ENCODE peak calls at places on chromosomes 11 and 22, in nine cellular contexts. Y is Caco-2; A is cardiac fibroblast; C is mesendoderm; I is upper lobe of left lung; O is mucosa of descending colon; W is GM06990; U is CD8-positive, alpha-beta memory T cell; R is tibial artery. M is an unnamed sample.

GRCh38 chr11:110566577-110566976 is 136.8 kb downstream of the FDX1 start:
- DNase-seq in I (no peak), Y (no peak), O (no peak), A (no peak), R (no peak), U (no peak), W (no peak), C (no peak), M (no peak)

GRCh38 chr22:48379371-48379770 is 1448.3 kb downstream of the BRD1 start:
- DNase-seq in A (no peak), Y (no peak), U (no peak), C (no peak), R (peak), I (no peak), O (no peak), W (no peak), M (no peak)

GRCh38 chr11:45154276-45154675 is 7.8 kb downstream of the PRDM11 start:
- DNase-seq in Y (no peak), A (no peak), U (no peak), W (no peak), I (no peak), R (peak), O (no peak), C (no peak), M (no peak)

GRCh38 chr11:78418584-78419211 is 1.1 kb upstream of the GAB2 start:
- DNase-seq in Y (no peak), R (no peak), C (no peak), W (no peak), U (no peak), A (no peak), I (no peak), O (no peak), M (no peak)

GRCh38 chr11:129374993-129375721 is 491 bp upstream of the BARX2 start:
- DNase-seq in C (peak), W (peak), Y (peak), A (peak), I (no peak), O (peak), R (no peak), U (no peak), M (peak)

GRCh38 chr11:2576116-2576515 is 123.7 kb downstream of the KCNQ1OT1 start:
- DNase-seq in Y (no peak), C (no peak), I (peak), R (peak), O (peak), U (no peak), W (no peak), A (no peak), M (no peak)

GRCh38 chr11:75706260-75706729 is 11.3 kb upstream of the MOGAT2 start:
- DNase-seq in C (peak), U (peak), R (peak), Y (peak), A (peak), I (peak), O (peak), W (peak), M (peak)

GRCh38 chr22:26553056-26553752 is 36.7 kb downstream of the TPST2 start:
- DNase-seq in Y (no peak), O (no peak), I (no peak), W (no peak), A (peak), U (no peak), C (no peak), R (no peak), M (peak)

GRCh38 chr11:11297578-11297977 is 55.5 kb downstream of the CSNK2A3 start:
- DNase-seq in W (no peak), O (no peak), Y (no peak), I (no peak), U (no peak), R (no peak), C (no peak), A (no peak), M (peak)

GRCh38 chr22:35973388-35973787 is 55.2 kb downstream of the RBFOX2 start:
- DNase-seq in U (no peak), I (no peak), C (no peak), R (no peak), W (no peak), A (no peak), Y (peak), O (no peak), M (no peak)

GRCh38 chr22:47129902-47130301 is 367.5 kb downstream of the TBC1D22A start:
- DNase-seq in O (peak), I (no peak), A (no peak), R (peak), U (no peak), C (no peak), Y (peak), W (no peak), M (no peak)

GRCh38 chr22:48705917-48706605 is 1121.6 kb downstream of the BRD1 start:
- DNase-seq in C (no peak), U (no peak), A (no peak), R (peak), Y (no peak), I (no peak), W (no peak), O (no peak), M (no peak)

GRCh38 chr11:126216526-126217305 is 5.1 kb downstream of the FAM118B start:
- DNase-seq in C (no peak), O (no peak), A (no peak), U (no peak), Y (no peak), I (no peak), W (no peak), R (no peak), M (no peak)

GRCh38 chr11:65489706-65490310 is 9.0 kb upstream of the MALAT1 start:
- DNase-seq in U (no peak), O (peak), W (no peak), C (peak), A (peak), R (peak), I (no peak), Y (peak), M (no peak)

GRCh38 chr11:73201888-73202810 is 15.9 kb upstream of the P2RY2 start:
- DNase-seq in Y (no peak), A (no peak), O (no peak), U (no peak), C (no peak), R (peak), W (no peak), I (peak), M (no peak)

GRCh38 chr11:2507945-2508749 is 63.3 kb downstream of the KCNQ1 start:
- DNase-seq in Y (no peak), C (no peak), O (peak), R (peak), A (no peak), W (no peak), I (no peak), U (no peak), M (no peak)

GRCh38 chr11:134604886-134605285 is 192.8 kb upstream of the B3GAT1 start:
- DNase-seq in C (no peak), Y (no peak), W (no peak), I (no peak), O (no peak), U (no peak), A (no peak), R (no peak), M (no peak)

DNA sequence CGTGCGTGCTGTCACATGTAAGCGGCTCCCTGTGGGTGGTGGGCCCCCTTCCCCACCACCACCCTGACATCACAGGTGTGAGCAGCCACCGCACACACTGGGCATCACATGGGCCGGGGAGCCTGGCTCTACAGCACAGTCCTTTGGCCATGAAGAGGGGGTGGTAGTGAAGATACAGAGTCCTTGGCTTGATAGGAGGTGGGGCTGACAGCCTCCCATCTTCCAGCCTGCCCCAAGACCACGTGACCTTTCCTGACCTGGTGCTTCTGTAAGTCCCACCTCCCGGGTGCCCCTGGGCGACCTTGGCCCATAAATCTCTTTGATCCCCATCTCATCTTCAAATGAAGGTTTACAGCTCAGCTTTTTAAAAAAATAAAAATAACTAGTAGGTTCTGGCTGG is 21.2 kb upstream of the MGAT3 start:
- DNase-seq in I (no peak), W (no peak), R (no peak), Y (no peak), C (no peak), U (no peak), A (no peak), O (no peak), M (no peak)
- H3K4me3 ChIP-seq in I (no peak), W (no peak), R (no peak), Y (no peak), C (no peak), U (no peak), A (no peak), O (no peak), M (no peak)

GRCh38 chr11:70523384-70524095 is 125.2 kb downstream of the CTTN start:
- DNase-seq in A (no peak), R (no peak), I (no peak), O (no peak), W (no peak), U (no peak), C (no peak), Y (no peak), M (no peak)

GRCh38 chr11:70525466-70525865 is 127.1 kb downstream of the CTTN start:
- DNase-seq in W (no peak), C (no peak), U (no peak), O (no peak), A (no peak), Y (no peak), I (no peak), R (no peak), M (no peak)

GRCh38 chr11:70522613-70523311 is 124.4 kb downstream of the CTTN start:
- DNase-seq in U (no peak), R (no peak), C (no peak), Y (no peak), W (no peak), O (no peak), I (peak), A (no peak), M (no peak)

GRCh38 chr11:70525006-70525405 is 126.7 kb downstream of the CTTN start:
- DNase-seq in A (no peak), C (no peak), W (no peak), I (no peak), O (no peak), Y (no peak), U (no peak), R (no peak), M (no peak)

GRCh38 chr11:70524096-70524922 is 126.0 kb downstream of the CTTN start:
- DNase-seq in A (no peak), U (no peak), C (peak), O (no peak), R (no peak), W (no peak), Y (no peak), I (no peak), M (no peak)
- H3K4me3 ChIP-seq in A (no peak), U (no peak), C (no peak), O (no peak), R (no peak), W (no peak), Y (no peak), I (no peak), M (no peak)

DNA sequence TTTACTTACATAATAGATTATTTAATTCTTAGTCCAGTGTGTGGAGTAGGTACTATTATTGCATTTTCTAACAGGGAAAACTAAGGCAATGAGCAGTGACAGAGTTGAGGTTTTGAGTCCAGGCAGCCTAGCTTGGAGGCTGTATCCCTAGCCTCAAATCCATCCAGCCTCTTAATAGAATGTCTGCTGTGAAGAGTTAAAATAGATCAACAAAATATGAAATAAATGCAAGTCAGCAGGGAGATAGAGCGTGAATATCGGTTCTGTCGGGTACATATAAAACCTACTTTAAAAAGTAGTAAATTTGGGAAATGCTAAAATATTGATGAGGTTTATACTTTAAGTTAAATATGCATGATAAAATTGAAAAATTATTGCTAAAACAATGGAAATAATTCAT is 53.3 kb downstream of the MED15 start:
- DNase-seq in U (no peak), I (no peak), W (no peak), O (no peak), R (no peak), Y (no peak), C (no peak), A (no peak), M (no peak)
- H3K4me3 ChIP-seq in U (no peak), I (no peak), W (no peak), O (no peak), R (no peak), Y (no peak), C (no peak), A (no peak), M (no peak)

GRCh38 chr22:23203452-23204124 is 23.3 kb downstream of the BCR start:
- DNase-seq in Y (no peak), I (no peak), O (no peak), C (no peak), R (no peak), A (no peak), U (no peak), W (no peak), M (no peak)

GRCh38 chr22:23204125-23204488 is 23.8 kb downstream of the BCR start:
- DNase-seq in R (peak), U (no peak), Y (no peak), C (no peak), A (no peak), I (no peak), W (no peak), O (no peak), M (no peak)

GRCh38 chr22:23206915-23207314 is 26.6 kb downstream of the BCR start:
- DNase-seq in C (no peak), R (no peak), Y (no peak), W (no peak), I (no peak), O (no peak), U (no peak), A (no peak), M (no peak)

GRCh38 chr22:23204541-23205157 is 24.3 kb downstream of the BCR start:
- DNase-seq in Y (no peak), I (no peak), R (peak), C (no peak), W (no peak), U (no peak), A (no peak), O (no peak), M (peak)

DNA sequence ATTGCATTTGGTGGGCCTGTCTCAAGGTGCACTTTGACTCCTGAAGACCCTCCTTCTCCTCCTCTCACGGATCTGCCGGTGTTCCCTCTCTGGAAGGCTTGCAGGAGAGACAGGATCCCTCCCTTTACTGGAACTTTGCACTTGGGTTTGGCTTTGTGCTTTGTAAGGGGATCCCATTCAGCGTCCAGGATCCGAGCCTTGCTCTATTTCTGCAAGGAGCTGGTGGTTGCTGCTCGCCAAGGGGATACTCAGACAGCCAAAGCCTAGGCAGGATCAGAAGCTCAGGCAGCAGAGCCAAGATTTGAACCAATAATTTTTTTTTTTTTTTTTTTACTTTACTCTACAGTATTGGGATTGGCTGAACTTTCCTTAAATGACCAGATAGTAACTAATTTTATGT is 25.0 kb downstream of the BCR start:
- DNase-seq in O (no peak), C (no peak), R (no peak), Y (no peak), U (no peak), I (no peak), W (no peak), A (no peak), M (no peak)
- H3K4me3 ChIP-seq in O (no peak), C (no peak), R (no peak), Y (no peak), U (no peak), I (no peak), W (no peak), A (no peak), M (no peak)

GRCh38 chr11:122977455-122978302 is 4.0 kb downstream of the BSX start:
- DNase-seq in W (no peak), Y (no peak), R (no peak), C (peak), U (no peak), O (no peak), A (no peak), I (no peak), M (no peak)
- H3K4me3 ChIP-seq in W (no peak), Y (no peak), R (no peak), C (no peak), U (no peak), O (no peak), A (no peak), I (no peak), M (no peak)

GRCh38 chr11:117670443-117670842 is 126.6 kb downstream of the DSCAML1 start:
- DNase-seq in W (no peak), R (no peak), O (no peak), Y (no peak), A (no peak), U (no peak), I (no peak), C (no peak), M (no peak)
- H3K4me3 ChIP-seq in W (no peak), R (no peak), O (no peak), Y (no peak), A (no peak), U (no peak), I (no peak), C (no peak), M (no peak)

DNA sequence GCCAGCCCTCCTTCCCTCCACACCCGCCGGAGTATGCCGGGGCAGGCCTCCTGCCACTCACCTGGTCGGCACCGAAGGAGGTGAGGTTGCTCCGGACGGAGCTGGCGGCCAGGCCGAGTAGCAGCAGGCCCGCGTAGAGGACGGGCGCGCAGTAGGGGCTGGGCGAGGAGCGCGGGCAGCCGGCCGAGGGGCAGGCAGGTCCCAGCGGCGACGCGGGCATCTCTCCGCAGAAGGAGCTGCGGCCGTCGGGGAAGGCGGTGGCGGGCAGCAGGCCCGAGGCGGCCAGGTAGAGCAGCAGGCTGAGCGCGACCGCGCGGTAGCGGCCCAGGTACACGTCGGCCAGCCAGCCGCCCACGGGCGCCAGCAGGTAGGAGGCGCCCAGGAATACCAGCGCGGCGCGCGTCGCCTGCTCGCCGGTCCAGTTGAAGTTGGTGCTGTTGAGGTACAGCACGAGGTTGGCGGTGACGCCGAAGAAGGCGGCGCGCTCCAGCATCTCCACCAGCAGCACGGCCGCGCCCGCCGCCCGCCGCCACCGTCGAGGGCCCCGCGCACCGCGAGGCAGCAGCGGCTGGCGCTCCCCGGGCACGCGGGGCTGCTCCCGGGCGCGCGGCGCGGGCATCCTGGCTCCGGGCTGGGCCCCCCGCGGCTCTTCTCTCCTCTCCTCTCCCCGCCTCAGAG is 904 bp downstream of the SLC15A3 start:
- DNase-seq in W (peak), I (peak), R (no peak), O (peak), C (peak), Y (no peak), A (no peak), U (no peak), M (no peak)
- H3K4me3 ChIP-seq in W (peak), I (peak), R (peak), O (no peak), C (peak), Y (no peak), A (peak), U (peak), M (no peak)